ENCODE peak calls at places on chromosomes 12 and 14, in four cellular contexts. One of them, this sample, is unnamed.

GRCh38 chr12:82866946-82867345 is 180.2 kb downstream of the TMTC2 start:
- DNase-seq in GM12878: no peak
- DNase-seq in K562: no peak
- DNase-seq in HepG2: no peak
- DNase-seq in this sample: no peak

GRCh38 chr14:73723799-73724621 is 9.8 kb upstream of the PNMA1 start:
- DNase-seq in K562: no peak
- DNase-seq in GM12878: no peak
- DNase-seq in HepG2: no peak
- DNase-seq in this sample: peak

GRCh38 chr14:102000902-102001301 is 36.5 kb downstream of the DYNC1H1 start:
- DNase-seq in GM12878: no peak
- DNase-seq in HepG2: no peak
- DNase-seq in K562: no peak
- DNase-seq in this sample: no peak

GRCh38 chr12:22670762-22671161 is 45.8 kb downstream of the ETNK1 start:
- DNase-seq in HepG2: no peak
- DNase-seq in K562: no peak
- DNase-seq in GM12878: no peak
- DNase-seq in this sample: no peak

GRCh38 chr12:34292736-34293625 is 270.7 kb downstream of the ALG10 start:
- DNase-seq in K562: peak
- DNase-seq in HepG2: peak
- DNase-seq in GM12878: no peak
- DNase-seq in this sample: no peak

GRCh38 chr14:90303382-90303943 is 28.3 kb downstream of the NRDE2 start:
- DNase-seq in K562: no peak
- DNase-seq in HepG2: peak
- DNase-seq in GM12878: no peak
- DNase-seq in this sample: no peak

GRCh38 chr12:32476446-32476845 is 77.1 kb downstream of the FGD4 start:
- DNase-seq in HepG2: no peak
- DNase-seq in GM12878: no peak
- DNase-seq in K562: no peak
- DNase-seq in this sample: no peak

GRCh38 chr12:110367209-110367864 is 36.2 kb downstream of the ANAPC7 start:
- DNase-seq in HepG2: no peak
- DNase-seq in K562: no peak
- DNase-seq in GM12878: no peak
- DNase-seq in this sample: no peak

GRCh38 chr12:94230357-94230905 is 82.1 kb downstream of the PLXNC1 start:
- DNase-seq in GM12878: peak
- DNase-seq in HepG2: peak
- DNase-seq in K562: no peak
- DNase-seq in this sample: no peak

GRCh38 chr14:99065551-99065950 is 206.4 kb downstream of the BCL11B start:
- DNase-seq in K562: no peak
- DNase-seq in GM12878: no peak
- DNase-seq in HepG2: no peak
- DNase-seq in this sample: peak

GRCh38 chr12:121996945-121997612 is 24.6 kb upstream of the BCL7A start:
- DNase-seq in GM12878: no peak
- DNase-seq in K562: no peak
- DNase-seq in HepG2: no peak
- DNase-seq in this sample: no peak

GRCh38 chr12:78101946-78102635 is 271.4 kb downstream of the NAV3 start:
- DNase-seq in GM12878: no peak
- DNase-seq in K562: no peak
- DNase-seq in HepG2: no peak
- DNase-seq in this sample: no peak

GRCh38 chr12:48285751-48286650 is 64.7 kb downstream of the ZNF641 start:
- DNase-seq in HepG2: no peak
- DNase-seq in GM12878: no peak
- DNase-seq in K562: no peak
- DNase-seq in this sample: no peak

GRCh38 chr12:93419388-93420034 is 22.2 kb downstream of the UBE2N start:
- DNase-seq in GM12878: no peak
- DNase-seq in K562: peak
- DNase-seq in HepG2: peak
- DNase-seq in this sample: peak

GRCh38 chr14:55430024-55430690 is 10.3 kb downstream of the TBPL2 start:
- DNase-seq in HepG2: peak
- DNase-seq in GM12878: no peak
- DNase-seq in K562: peak
- DNase-seq in this sample: peak

GRCh38 chr12:78403681-78404080 is 460.9 kb upstream of the SYT1 start:
- DNase-seq in K562: no peak
- DNase-seq in HepG2: no peak
- DNase-seq in GM12878: no peak
- DNase-seq in this sample: no peak

GRCh38 chr12:62865860-62866407 is 69.0 kb downstream of the PPM1H start:
- DNase-seq in K562: no peak
- DNase-seq in HepG2: no peak
- DNase-seq in GM12878: no peak
- DNase-seq in this sample: peak

GRCh38 chr12:56257491-56258067 is 605 bp downstream of the ANKRD52 start:
- DNase-seq in K562: peak
- DNase-seq in GM12878: no peak
- DNase-seq in HepG2: peak
- DNase-seq in this sample: peak

DNA sequence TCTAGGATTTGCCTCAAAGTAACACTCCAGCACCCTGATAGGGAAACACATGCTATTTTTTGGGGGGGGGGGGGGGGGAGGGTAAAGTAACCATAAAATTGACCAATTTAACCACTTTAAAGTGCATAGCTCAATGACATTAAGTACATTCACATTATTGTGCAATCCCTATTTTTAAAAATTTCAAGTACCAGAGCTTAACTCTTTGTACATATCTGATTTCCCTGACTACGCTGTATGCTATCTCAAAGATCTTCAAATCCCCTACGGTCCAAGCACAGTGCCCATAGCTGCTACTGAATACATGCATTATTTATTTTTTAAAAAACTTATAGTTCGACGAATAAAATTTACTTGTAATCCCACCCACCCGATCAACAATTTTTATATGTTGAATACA is 63.0 kb downstream of the BCL2L14 start:
- DNase-seq in K562: no peak
- DNase-seq in GM12878: no peak
- DNase-seq in HepG2: no peak
- DNase-seq in this sample: no peak
- TF ChIP-seq CHD4 in K562: no peak
- TF ChIP-seq CHD4 in GM12878: no peak
- TF ChIP-seq CHD4 in HepG2: no peak
- TF ChIP-seq CHD4 in this sample: no peak

GRCh38 chr12:132269266-132269968 is 60.0 kb downstream of the GALNT9 start:
- DNase-seq in GM12878: no peak
- DNase-seq in HepG2: no peak
- DNase-seq in K562: no peak
- DNase-seq in this sample: no peak
- TF ChIP-seq CHD4 in GM12878: no peak
- TF ChIP-seq CHD4 in HepG2: no peak
- TF ChIP-seq CHD4 in K562: no peak
- TF ChIP-seq CHD4 in this sample: no peak

DNA sequence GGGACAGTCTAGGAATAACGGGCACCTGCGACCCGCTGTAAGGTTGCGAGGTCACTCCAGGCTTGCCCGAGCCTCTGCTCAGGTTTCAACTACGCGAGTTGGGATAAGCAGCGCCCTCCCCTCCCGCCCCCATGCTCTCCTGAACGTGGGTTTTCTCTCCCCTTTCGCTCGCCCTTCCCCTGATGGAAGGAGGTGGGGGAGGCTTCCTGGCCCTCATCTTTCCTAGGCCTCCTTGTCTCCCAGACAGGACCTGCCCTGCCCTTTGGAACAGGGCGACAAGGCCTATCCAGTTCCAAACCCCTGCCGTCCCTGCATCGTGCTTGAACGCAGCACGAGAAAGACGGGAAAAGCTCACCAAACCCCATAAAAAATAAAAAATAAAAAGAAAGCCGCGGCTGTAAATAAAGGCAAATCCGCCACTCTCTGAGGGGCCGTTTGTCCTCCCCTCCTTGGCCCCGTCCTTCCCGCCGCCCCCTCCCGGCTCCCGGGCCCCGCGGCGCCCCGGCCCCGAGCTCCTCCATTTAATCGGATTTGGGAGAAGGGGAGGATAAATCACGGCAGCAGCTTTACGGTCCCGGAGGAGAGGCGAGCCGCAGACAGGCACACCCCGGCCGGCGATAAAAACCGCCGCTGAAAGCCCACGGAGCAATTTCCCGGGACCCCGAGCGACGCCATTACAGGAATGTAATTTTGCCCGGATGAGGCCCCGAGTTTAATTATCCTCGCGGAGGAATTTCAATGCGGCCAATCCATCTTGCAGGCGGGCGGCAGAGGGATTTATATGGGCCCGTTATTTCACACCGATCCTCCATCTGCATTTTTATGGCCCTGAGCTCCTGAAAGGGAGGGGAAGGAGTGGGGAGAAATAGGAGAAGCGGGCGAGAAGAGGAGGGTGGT is 1.1 kb upstream of the ATP5MC2 start:
- DNase-seq in HepG2: no peak
- DNase-seq in K562: no peak
- DNase-seq in GM12878: no peak
- DNase-seq in this sample: no peak
- TF ChIP-seq CHD4 in HepG2: no peak
- TF ChIP-seq CHD4 in K562: no peak
- TF ChIP-seq CHD4 in GM12878: no peak
- TF ChIP-seq CHD4 in this sample: no peak

GRCh38 chr14:103393078-103393477 is 7.9 kb downstream of the MARK3 start:
- DNase-seq in K562: no peak
- DNase-seq in GM12878: no peak
- DNase-seq in HepG2: no peak
- DNase-seq in this sample: no peak
- TF ChIP-seq CHD4 in K562: no peak
- TF ChIP-seq CHD4 in GM12878: no peak
- TF ChIP-seq CHD4 in HepG2: no peak
- TF ChIP-seq CHD4 in this sample: no peak

GRCh38 chr14:39456702-39457250 is 24.5 kb upstream of the FBXO33 start:
- DNase-seq in GM12878: no peak
- DNase-seq in HepG2: no peak
- DNase-seq in K562: no peak
- DNase-seq in this sample: no peak
- TF ChIP-seq CHD4 in GM12878: no peak
- TF ChIP-seq CHD4 in HepG2: no peak
- TF ChIP-seq CHD4 in K562: no peak
- TF ChIP-seq CHD4 in this sample: no peak

DNA sequence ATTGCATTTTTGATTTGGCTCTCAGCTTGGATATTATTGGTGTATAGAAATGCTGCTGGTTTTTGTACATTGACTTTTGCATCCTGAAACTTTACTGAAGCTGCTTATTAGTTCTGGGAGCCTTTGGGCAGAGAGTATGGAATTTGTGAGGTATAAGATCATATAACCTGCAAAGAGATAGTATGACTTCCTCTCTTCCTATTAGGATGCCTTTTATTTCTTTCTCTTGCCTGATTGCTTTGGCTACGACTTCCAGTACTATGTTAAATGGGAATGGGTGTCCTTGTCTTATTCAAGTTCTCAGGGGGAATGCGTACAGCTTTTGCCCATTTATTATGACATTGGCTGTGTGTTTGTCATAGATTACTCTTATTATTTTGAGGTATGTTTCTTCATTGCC is 23.5 kb downstream of the SCFD1 start:
- DNase-seq in HepG2: no peak
- DNase-seq in K562: no peak
- DNase-seq in GM12878: no peak
- DNase-seq in this sample: no peak
- TF ChIP-seq CHD4 in HepG2: no peak
- TF ChIP-seq CHD4 in K562: no peak
- TF ChIP-seq CHD4 in GM12878: no peak
- TF ChIP-seq CHD4 in this sample: no peak

DNA sequence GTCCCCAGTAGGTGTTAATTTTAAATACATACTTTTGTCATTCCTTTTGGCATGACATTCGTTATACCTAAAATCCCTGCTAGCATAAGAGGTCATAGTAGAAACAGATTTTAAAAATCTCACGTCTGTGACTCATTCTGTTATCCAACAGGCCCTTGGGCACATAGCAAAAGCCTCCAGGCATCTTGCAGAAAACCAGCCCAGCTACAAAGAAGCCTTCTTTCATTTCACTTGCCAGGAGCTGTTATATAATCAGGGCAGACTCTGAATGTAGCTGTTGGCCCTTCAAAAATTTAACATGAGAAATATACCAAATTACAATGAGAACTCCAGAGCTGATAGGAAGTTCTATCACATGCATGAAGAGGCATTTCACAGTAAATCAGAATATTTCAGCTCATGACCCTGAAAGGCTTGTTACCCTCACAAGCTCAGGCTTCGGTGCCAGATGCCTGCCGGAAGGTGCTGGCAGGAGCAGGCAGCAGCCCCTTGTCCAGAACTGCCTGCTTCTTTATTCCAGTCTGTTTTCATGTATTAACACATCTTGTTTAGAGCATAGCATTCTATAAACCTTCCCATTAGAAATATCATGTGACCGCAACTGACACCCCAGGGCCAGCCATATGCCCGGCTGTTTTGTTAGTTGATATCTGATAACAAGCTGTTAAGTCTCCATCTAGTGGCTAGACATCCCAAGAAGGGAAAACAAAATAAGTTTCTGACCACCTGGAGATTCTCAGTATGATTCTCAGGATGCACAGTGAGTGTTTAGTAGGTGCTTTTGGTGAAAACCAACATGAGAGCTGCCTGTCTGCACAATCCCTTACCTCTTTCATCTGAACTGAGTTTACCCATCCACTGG is 17.8 kb downstream of the E2F7 start:
- DNase-seq in HepG2: no peak
- DNase-seq in K562: no peak
- DNase-seq in GM12878: no peak
- DNase-seq in this sample: no peak
- TF ChIP-seq CHD4 in HepG2: no peak
- TF ChIP-seq CHD4 in K562: no peak
- TF ChIP-seq CHD4 in GM12878: no peak
- TF ChIP-seq CHD4 in this sample: no peak

DNA sequence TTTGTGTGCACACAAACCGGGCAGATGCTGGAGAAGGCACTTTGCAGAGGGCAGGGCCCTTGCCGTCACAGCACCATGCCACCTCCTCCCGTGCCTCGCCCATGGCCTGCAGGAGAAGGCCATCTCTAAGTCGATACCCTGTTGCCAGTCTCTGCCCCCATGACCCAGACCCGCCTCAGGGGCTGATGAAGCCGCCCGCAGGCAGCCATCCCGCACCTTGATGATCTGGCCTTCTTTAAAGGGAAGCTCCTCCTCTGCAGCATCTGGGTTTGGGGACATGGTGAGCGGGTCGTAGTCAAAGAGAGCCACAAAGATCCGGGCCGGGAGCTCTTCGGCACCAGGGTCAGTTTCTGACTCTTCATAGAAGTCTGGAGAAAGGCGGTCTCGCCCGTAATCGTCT is 76.2 kb downstream of the PIWIL1 start:
- DNase-seq in K562: no peak
- DNase-seq in GM12878: no peak
- DNase-seq in HepG2: no peak
- DNase-seq in this sample: no peak
- TF ChIP-seq CHD4 in K562: no peak
- TF ChIP-seq CHD4 in GM12878: no peak
- TF ChIP-seq CHD4 in HepG2: no peak
- TF ChIP-seq CHD4 in this sample: no peak

GRCh38 chr12:57632369-57632897 is 568 bp downstream of the B4GALNT1 start:
- DNase-seq in K562: peak
- DNase-seq in HepG2: no peak
- DNase-seq in GM12878: no peak
- DNase-seq in this sample: no peak
- TF ChIP-seq CHD4 in K562: no peak
- TF ChIP-seq CHD4 in HepG2: no peak
- TF ChIP-seq CHD4 in GM12878: no peak
- TF ChIP-seq CHD4 in this sample: no peak

GRCh38 chr14:78509516-78509915 is 339.3 kb downstream of the NRXN3 start:
- DNase-seq in GM12878: no peak
- DNase-seq in HepG2: no peak
- DNase-seq in K562: no peak
- DNase-seq in this sample: no peak
- TF ChIP-seq CHD4 in GM12878: no peak
- TF ChIP-seq CHD4 in HepG2: no peak
- TF ChIP-seq CHD4 in K562: no peak
- TF ChIP-seq CHD4 in this sample: no peak

This sample was measured in A549.